ENCODE peak calls at places on chromosome 1, in ten cellular contexts. M is fibroblast of the aortic adventitia, H is tibial nerve, O is foreskin fibroblast, F is osteocyte, P is mucosa of descending colon, V is AG04450, L is choroid plexus epithelial cell, Q is cardiac muscle cell, D is IMR-90. W is an unnamed sample.

GRCh38 chr1:230109066-230109465 is 42.0 kb downstream of the GALNT2 start:
- DNase-seq in M (no peak), H (no peak), O (no peak), F (no peak), P (no peak), V (no peak), L (no peak), Q (no peak), D (no peak), W (no peak)

GRCh38 chr1:115507256-115507589 is 134.5 kb upstream of the VANGL1 start:
- DNase-seq in M (peak), H (no peak), O (no peak), F (no peak), P (no peak), V (no peak), L (peak), Q (peak), D (peak), W (peak)

GRCh38 chr1:39685071-39685470 is 6.2 kb downstream of the HPCAL4 start:
- DNase-seq in M (no peak), H (no peak), O (no peak), F (no peak), P (no peak), V (no peak), L (no peak), Q (no peak), D (no peak), W (no peak)

GRCh38 chr1:24643362-24644346 is 552 bp downstream of the SRRM1 start:
- DNase-seq in M (no peak), H (no peak), O (no peak), F (no peak), P (peak), V (no peak), L (peak), Q (peak), D (no peak), W (peak)

GRCh38 chr1:53145942-53146708 is 3.7 kb upstream of the SLC1A7 start:
- DNase-seq in M (peak), H (no peak), O (peak), F (peak), P (peak), V (peak), L (peak), Q (peak), D (peak), W (peak)

GRCh38 chr1:36638268-36638667 is 155.6 kb upstream of the CSF3R start:
- DNase-seq in M (peak), H (no peak), O (peak), F (no peak), P (no peak), V (no peak), L (peak), Q (no peak), D (peak), W (no peak)

GRCh38 chr1:230422221-230422981 is 3.7 kb downstream of the PGBD5 start:
- DNase-seq in M (no peak), H (no peak), O (no peak), F (no peak), P (no peak), V (no peak), L (no peak), Q (no peak), D (no peak), W (no peak)

GRCh38 chr1:29328897-29329775 is 92.8 kb downstream of the PTPRU start:
- DNase-seq in M (no peak), H (no peak), O (no peak), F (no peak), P (no peak), V (no peak), L (no peak), Q (no peak), D (no peak), W (no peak)

GRCh38 chr1:19262728-19263127 is 11.1 kb downstream of the MRTO4 start:
- DNase-seq in M (no peak), H (no peak), O (no peak), F (no peak), P (no peak), V (no peak), L (no peak), Q (no peak), D (no peak), W (no peak)

GRCh38 chr1:192225713-192226112 is 67.5 kb downstream of the RGS18 start:
- DNase-seq in M (peak), H (no peak), O (peak), F (no peak), P (no peak), V (peak), L (peak), Q (no peak), D (peak), W (peak)

GRCh38 chr1:192133350-192133950 is 24.8 kb upstream of the RGS18 start:
- DNase-seq in M (peak), H (no peak), O (peak), F (no peak), P (no peak), V (no peak), L (peak), Q (no peak), D (peak), W (peak)

GRCh38 chr1:214187152-214187900 is 93.6 kb upstream of the SMYD2 start:
- DNase-seq in M (no peak), H (no peak), O (no peak), F (no peak), P (no peak), V (no peak), L (peak), Q (peak), D (no peak), W (no peak)

GRCh38 chr1:188782220-188782841 is 1695.3 kb downstream of the BRINP3 start:
- DNase-seq in M (peak), H (no peak), O (peak), F (no peak), P (no peak), V (peak), L (peak), Q (peak), D (peak), W (peak)

GRCh38 chr1:155007253-155007828 is 4.7 kb downstream of the ZBTB7B start:
- DNase-seq in M (no peak), H (no peak), O (no peak), F (no peak), P (peak), V (no peak), L (no peak), Q (no peak), D (no peak), W (no peak)

GRCh38 chr1:235423214-235423652 is 56.0 kb downstream of the TBCE start:
- DNase-seq in M (no peak), H (no peak), O (no peak), F (no peak), P (no peak), V (no peak), L (no peak), Q (no peak), D (no peak), W (no peak)

GRCh38 chr1:94323311-94324167 is 86.2 kb upstream of the ARHGAP29 start:
- DNase-seq in M (no peak), H (no peak), O (no peak), F (no peak), P (no peak), V (no peak), L (no peak), Q (no peak), D (no peak), W (no peak)

GRCh38 chr1:38208720-38209632 is 162.4 kb upstream of the POU3F1 start:
- DNase-seq in M (no peak), H (no peak), O (no peak), F (no peak), P (no peak), V (no peak), L (peak), Q (no peak), D (no peak), W (no peak)

GRCh38 chr1:234977891-234978396 is 150.7 kb downstream of the TOMM20 start:
- DNase-seq in M (no peak), H (no peak), O (no peak), F (no peak), P (no peak), V (no peak), L (no peak), Q (no peak), D (no peak), W (no peak)

DNA sequence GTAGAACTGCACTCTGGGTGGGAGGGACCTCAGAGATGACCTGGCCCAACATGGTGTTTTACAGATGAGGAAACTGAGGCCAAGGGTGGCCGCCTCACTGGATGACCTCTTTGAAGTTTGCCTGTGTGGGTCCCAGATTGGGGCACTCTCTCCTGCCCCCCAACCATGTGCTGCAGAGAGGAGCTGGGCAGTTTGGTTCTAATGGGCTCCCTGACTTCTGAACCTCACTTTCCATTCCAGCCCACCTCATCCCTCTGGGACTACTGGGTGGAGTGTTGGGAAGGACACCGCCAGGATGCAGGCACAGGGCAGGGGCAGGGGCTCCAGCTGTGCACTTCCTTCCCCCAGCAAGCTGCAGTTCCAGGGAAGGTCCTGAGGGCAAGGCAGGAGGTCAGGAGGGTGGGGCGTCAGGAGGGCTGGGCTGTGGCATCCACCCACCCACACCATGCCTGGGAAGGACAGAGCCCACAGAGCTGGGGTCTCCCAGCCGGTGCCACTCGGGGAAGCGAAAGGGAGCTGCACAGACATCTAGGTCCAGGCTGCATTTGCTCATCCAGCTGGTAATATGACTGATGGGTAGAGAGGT is 10.3 kb upstream of the EPS8L3 start:
- DNase-seq in M (no peak), H (no peak), O (no peak), F (no peak), P (peak), V (no peak), L (no peak), Q (no peak), D (no peak), W (no peak)
- TF ChIP-seq CTCF in M (no peak), H (no peak), O (no peak), F (no peak), P (no peak), V (no peak), L (no peak), Q (no peak), D (no peak), W (no peak)

GRCh38 chr1:9687120-9687875 is 35.8 kb downstream of the PIK3CD start:
- DNase-seq in M (no peak), H (no peak), O (peak), F (peak), P (peak), V (peak), L (peak), Q (peak), D (peak), W (peak)
- TF ChIP-seq CTCF in M (peak), H (no peak), O (no peak), F (no peak), P (no peak), V (peak), L (no peak), Q (peak), D (peak), W (no peak)

GRCh38 chr1:184425449-184426277 is 38.8 kb downstream of the C1orf21 start:
- DNase-seq in M (peak), H (no peak), O (no peak), F (no peak), P (peak), V (no peak), L (no peak), Q (no peak), D (no peak), W (peak)

GRCh38 chr1:184427722-184428121 is 40.9 kb downstream of the C1orf21 start:
- DNase-seq in M (no peak), H (no peak), O (no peak), F (no peak), P (no peak), V (no peak), L (no peak), Q (no peak), D (no peak), W (no peak)

GRCh38 chr1:184426278-184426674 is 39.4 kb downstream of the C1orf21 start:
- DNase-seq in M (no peak), H (no peak), O (no peak), F (no peak), P (no peak), V (no peak), L (no peak), Q (no peak), D (no peak), W (no peak)

GRCh38 chr1:184428604-184429003 is 41.8 kb downstream of the C1orf21 start:
- DNase-seq in M (no peak), H (no peak), O (no peak), F (no peak), P (no peak), V (no peak), L (no peak), Q (no peak), D (no peak), W (no peak)

DNA sequence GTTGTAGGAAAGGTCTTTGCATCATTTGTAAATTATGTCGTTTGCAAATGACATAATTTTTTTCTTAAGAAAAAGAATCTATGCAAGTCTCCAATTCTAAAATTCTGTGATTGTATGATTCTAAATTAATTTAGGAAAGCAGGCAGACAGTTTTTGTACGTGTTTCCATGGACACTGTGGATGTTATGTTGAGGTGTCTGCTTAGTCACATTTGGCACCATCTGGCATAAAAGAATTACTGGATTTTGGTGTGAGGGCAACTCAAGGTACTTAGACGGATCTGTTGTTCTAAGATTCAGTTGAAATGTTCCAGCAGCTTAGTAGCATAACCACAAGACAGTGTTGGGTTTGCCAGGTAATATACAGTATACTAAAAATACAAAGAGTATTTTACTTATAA is 42.5 kb downstream of the C1orf21 start:
- DNase-seq in M (no peak), H (no peak), O (no peak), F (no peak), P (no peak), V (no peak), L (no peak), Q (no peak), D (no peak), W (no peak)
- TF ChIP-seq CTCF in M (no peak), H (no peak), O (no peak), F (no peak), P (no peak), V (no peak), L (no peak), Q (no peak), D (no peak), W (no peak)

GRCh38 chr1:181675091-181675490 is 191.8 kb downstream of the CACNA1E start:
- DNase-seq in M (no peak), H (no peak), O (no peak), F (no peak), P (no peak), V (no peak), L (no peak), Q (no peak), D (no peak), W (no peak)

GRCh38 chr1:181680332-181680731 is 197.0 kb downstream of the CACNA1E start:
- DNase-seq in M (no peak), H (no peak), O (no peak), F (no peak), P (no peak), V (no peak), L (no peak), Q (no peak), D (no peak), W (no peak)

GRCh38 chr1:181674617-181675016 is 191.3 kb downstream of the CACNA1E start:
- DNase-seq in M (no peak), H (no peak), O (no peak), F (no peak), P (no peak), V (no peak), L (no peak), Q (no peak), D (no peak), W (no peak)

GRCh38 chr1:181675625-181676024 is 192.3 kb downstream of the CACNA1E start:
- DNase-seq in M (no peak), H (no peak), O (no peak), F (no peak), P (no peak), V (no peak), L (no peak), Q (no peak), D (no peak), W (no peak)

DNA sequence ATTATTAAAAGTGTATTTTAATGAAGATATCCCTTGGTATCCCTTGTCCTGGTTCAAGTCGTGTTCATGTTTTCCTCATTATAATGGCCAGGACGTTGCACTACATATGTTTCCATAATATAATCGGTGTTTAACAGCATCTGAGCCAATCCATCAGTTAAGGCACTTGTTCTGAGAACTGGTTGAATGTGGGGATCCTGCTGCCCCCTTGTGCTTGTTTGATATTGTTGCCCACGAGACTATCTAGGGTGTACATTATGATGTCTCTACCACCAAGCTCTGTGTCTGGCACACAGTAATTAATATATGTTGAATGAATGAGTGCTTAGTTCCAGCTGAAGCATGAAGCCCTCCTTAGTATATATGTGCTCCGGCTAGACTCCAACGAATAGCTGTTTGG is 193.0 kb downstream of the CACNA1E start:
- DNase-seq in M (peak), H (no peak), O (no peak), F (no peak), P (no peak), V (no peak), L (peak), Q (peak), D (peak), W (peak)
- TF ChIP-seq CTCF in M (peak), H (no peak), O (no peak), F (peak), P (no peak), V (peak), L (no peak), Q (no peak), D (peak), W (peak)

DNA sequence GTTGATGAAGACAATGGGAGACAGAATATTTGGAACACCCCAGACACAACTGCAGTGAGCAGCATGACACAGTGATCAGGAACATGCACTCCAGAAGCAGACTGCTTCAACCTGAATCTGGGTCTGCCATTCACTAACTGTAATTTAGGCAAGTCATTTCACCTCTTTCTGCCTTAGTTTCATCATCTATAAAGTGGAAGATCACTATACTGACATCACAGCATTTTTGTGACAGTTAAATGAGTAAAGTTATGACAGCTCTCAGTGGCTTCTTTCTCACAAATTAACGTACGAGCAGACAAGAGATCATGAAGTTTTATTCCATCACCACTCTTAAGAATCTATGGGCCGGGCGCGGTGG is 14.3 kb downstream of the LRRC41 start:
- DNase-seq in M (no peak), H (no peak), O (no peak), F (no peak), P (no peak), V (no peak), L (no peak), Q (no peak), D (no peak), W (no peak)
- TF ChIP-seq CTCF in M (no peak), H (no peak), O (no peak), F (no peak), P (no peak), V (no peak), L (no peak), Q (no peak), D (no peak), W (no peak)

W was measured in MCF 10A.